ENCODE peak calls at places on chromosomes 13 and 19, in eight cellular contexts. V is pancreas, P is HFF-Myc, I is GM23338, B is IMR-90, O is cardiac fibroblast, G is mammary epithelial cell, H is GM12865. Y is an unnamed sample.

GRCh38 chr13:107216046-107216715 is 648.2 kb upstream of the ARGLU1 start:
- DNase-seq in O (no peak), B (no peak), V (no peak), I (peak), P (no peak), G (peak), H (no peak), Y (no peak)

GRCh38 chr13:25037057-25037813 is 58.7 kb upstream of the PABPC3 start:
- DNase-seq in O (peak), I (peak), G (peak), H (peak), B (peak), V (no peak), P (peak), Y (peak)

GRCh38 chr19:50877338-50877737 is 4.1 kb downstream of the KLK2 start:
- DNase-seq in G (no peak), P (no peak), V (no peak), H (no peak), I (peak), B (no peak), O (no peak), Y (no peak)

GRCh38 chr13:44307255-44307654 is 66.4 kb upstream of the SERP2 start:
- DNase-seq in P (no peak), V (no peak), H (no peak), B (peak), G (no peak), I (no peak), O (no peak), Y (no peak)

GRCh38 chr13:96252903-96253302 is 163.0 kb downstream of the HS6ST3 start:
- DNase-seq in P (no peak), V (no peak), O (no peak), I (no peak), G (no peak), H (no peak), B (no peak), Y (no peak)

GRCh38 chr13:114063545-114064515 is 68.6 kb downstream of the RASA3 start:
- DNase-seq in P (peak), V (no peak), I (no peak), G (peak), B (peak), H (peak), O (peak), Y (no peak)

GRCh38 chr13:80556291-80556690 is 215.4 kb upstream of the SPRY2 start:
- DNase-seq in O (no peak), I (no peak), B (no peak), V (no peak), P (no peak), G (no peak), H (no peak), Y (no peak)

GRCh38 chr19:6354098-6354674 is 7.1 kb upstream of the CLPP start:
- DNase-seq in O (peak), I (peak), H (no peak), B (no peak), P (no peak), V (no peak), G (no peak), Y (no peak)

GRCh38 chr19:12052571-12053169 is at the start of gene ZNF878:
- DNase-seq in P (peak), I (peak), O (peak), B (peak), H (peak), V (peak), G (peak), Y (peak)

GRCh38 chr19:51702103-51702753 is 9.1 kb downstream of the SPACA6 start:
- DNase-seq in O (peak), B (peak), G (peak), V (peak), H (peak), I (peak), P (no peak), Y (peak)

GRCh38 chr13:50646070-50646469 is 197.4 kb downstream of the DLEU7 start:
- DNase-seq in O (no peak), I (no peak), H (no peak), G (no peak), P (no peak), B (no peak), V (no peak), Y (no peak)

GRCh38 chr19:18483119-18483518 is 38.8 kb downstream of the ELL start:
- DNase-seq in V (no peak), H (no peak), P (no peak), O (no peak), B (no peak), I (no peak), G (no peak), Y (no peak)

GRCh38 chr13:112981361-112981905 is 12.4 kb downstream of the MCF2L start:
- DNase-seq in V (no peak), H (no peak), O (no peak), I (no peak), P (no peak), G (no peak), B (no peak), Y (no peak)

DNA sequence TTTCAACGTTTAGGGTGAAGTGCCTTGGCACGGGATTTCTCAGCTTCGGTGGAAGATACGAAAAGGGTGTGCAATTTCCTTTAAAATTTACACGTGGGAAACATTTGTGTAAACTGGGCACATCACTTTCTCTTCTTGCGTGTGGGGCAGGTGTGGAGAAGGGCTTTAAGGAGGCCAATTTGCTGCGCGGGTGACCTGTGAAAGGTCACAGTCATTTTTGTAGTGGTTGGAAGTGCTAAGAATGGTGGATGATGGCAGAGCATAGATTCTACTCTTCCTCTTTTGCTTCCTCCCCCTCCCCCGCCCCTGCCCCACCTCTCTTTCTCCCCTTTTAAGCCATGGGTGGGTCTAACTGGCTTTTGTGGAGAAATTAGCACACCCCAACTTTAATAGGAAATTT is 7.2 kb downstream of the SLITRK5 start:
- DNase-seq in B (no peak), G (no peak), V (no peak), H (no peak), I (no peak), O (no peak), P (no peak), Y (no peak)
- H3K4me3 ChIP-seq in B (no peak), G (no peak), V (peak), H (no peak), I (peak), O (no peak), P (no peak), Y (peak)

DNA sequence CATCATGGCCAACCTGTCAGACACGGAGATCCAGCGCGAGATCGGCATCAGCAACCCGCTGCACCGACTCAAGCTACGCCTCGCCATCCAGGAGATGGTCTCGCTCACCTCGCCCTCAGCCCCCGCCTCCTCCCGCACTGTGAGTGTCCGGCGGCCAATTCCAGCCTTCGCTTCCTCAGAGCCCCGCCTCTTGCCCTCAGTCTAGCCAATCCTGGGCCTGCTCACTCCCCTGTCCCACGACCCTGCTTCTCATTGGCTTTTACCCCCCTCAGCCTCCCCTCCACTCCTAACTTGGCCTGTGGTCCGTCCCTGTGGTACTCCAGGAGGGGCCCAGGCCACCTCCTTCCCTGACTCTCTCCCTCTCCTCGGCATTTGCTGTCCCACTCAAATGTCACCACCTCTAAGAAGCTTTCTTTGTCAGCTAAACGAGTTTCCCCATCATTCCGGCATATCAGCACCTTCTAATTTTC is 12.3 kb downstream of the HRC start:
- DNase-seq in G (peak), I (peak), H (peak), B (peak), V (peak), P (no peak), O (peak), Y (peak)
- H3K4me3 ChIP-seq in G (peak), I (peak), H (no peak), B (peak), V (peak), P (peak), O (peak), Y (peak)

DNA sequence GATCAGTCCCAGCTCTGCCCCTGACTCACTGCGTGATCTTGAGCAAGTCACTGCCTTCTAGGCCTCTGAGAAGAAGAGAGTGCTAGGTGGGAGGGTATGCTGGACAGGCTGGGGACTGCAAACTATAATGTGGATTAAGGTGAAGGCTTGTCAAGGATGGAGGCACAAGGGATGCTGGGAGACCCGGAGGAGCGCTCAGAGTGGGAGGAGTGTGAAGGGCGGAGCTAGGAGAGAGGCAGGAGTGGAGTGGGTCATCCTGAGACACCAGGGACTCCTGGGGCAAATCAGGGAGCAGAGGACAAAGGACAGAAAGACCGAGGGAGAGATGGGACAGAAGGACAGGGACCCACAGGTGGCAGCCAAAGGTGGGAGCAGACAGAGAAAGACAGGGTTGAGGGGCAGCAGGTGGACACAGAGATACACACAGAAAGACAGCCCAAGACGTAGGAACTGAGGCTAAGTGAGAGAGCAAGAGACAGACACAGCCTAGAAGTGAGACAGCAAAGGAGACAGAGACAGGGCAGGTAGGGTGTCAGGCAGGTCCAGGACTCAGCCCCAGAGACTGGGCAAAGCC is 2.6 kb downstream of the GRIK5 start:
- DNase-seq in B (no peak), P (no peak), H (no peak), O (no peak), I (no peak), V (no peak), G (no peak), Y (no peak)
- H3K4me3 ChIP-seq in B (no peak), P (no peak), H (no peak), O (no peak), I (peak), V (no peak), G (no peak), Y (no peak)

GRCh38 chr13:94088742-94089141 is 390.7 kb downstream of the DCT start:
- DNase-seq in H (no peak), I (no peak), B (no peak), P (no peak), V (no peak), O (no peak), G (no peak), Y (no peak)

GRCh38 chr13:94093652-94094310 is 385.7 kb downstream of the DCT start:
- DNase-seq in B (peak), P (peak), V (no peak), I (no peak), G (no peak), O (no peak), H (no peak), Y (no peak)

DNA sequence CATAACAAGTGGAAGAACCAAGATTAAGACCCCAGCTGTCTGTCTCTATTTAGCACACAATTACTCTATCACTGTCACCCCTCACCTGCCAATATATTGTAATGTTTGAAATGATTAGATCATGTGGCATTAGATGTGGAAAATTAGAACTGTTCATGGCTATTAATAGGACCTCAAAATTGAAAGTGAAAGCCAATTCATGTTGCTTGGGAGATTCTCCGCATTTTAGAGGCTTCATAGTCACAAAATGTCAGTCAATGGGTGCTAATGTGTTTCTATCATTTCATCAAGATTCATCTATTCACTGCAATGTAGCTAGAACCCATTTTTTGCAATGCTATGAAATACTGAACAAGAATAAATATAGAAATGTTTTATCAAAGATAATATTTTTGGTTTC is 388.7 kb downstream of the DCT start:
- DNase-seq in P (no peak), G (no peak), I (no peak), B (peak), H (no peak), O (no peak), V (no peak), Y (no peak)
- H3K4me3 ChIP-seq in P (no peak), G (no peak), I (no peak), B (peak), H (no peak), O (no peak), V (no peak), Y (no peak)

DNA sequence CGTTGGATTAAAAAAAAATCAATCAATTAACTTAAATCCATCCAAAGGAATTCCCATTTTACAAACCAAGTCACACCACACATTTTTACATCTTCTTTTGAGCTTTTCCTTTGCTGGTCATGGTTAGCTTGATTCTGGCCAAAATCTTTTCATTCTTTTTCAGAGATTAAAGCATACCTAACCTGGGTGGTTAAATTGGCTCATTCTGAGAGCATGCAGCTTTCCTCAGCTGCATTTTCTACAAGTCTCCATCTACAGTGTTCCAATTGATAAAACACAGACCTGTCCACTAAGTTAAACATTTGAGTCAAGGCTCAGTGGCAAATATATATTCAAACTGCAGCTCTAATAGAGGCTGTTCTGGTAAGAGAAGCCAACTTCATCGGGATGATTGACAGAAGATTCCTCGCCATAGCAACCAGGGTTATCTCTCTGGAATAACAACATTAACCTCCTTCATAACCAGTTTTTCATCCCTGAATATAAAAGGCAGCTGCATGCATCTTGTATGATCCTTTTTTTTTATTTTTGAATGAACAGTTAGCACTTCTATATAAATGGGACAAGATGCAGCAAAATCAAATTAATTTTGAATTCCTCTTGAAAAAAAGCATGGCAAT is 106.2 kb downstream of the DNAJC15 start:
- DNase-seq in H (no peak), P (no peak), I (no peak), V (no peak), B (no peak), G (no peak), O (no peak), Y (no peak)
- H3K4me3 ChIP-seq in H (no peak), P (no peak), I (no peak), V (no peak), B (no peak), G (no peak), O (no peak), Y (no peak)

GRCh38 chr19:34484328-34484727 is 2.8 kb downstream of the WTIP start:
- DNase-seq in O (no peak), V (peak), B (no peak), G (no peak), H (no peak), I (peak), P (no peak), Y (no peak)
- H3K4me3 ChIP-seq in O (no peak), V (no peak), B (no peak), G (no peak), H (no peak), I (no peak), P (no peak), Y (no peak)

GRCh38 chr19:40272261-40272660 is 12.9 kb downstream of the AKT2 start:
- DNase-seq in B (no peak), V (no peak), P (no peak), G (no peak), H (no peak), O (no peak), I (no peak), Y (no peak)

GRCh38 chr19:40271706-40272105 is 13.4 kb downstream of the AKT2 start:
- DNase-seq in G (no peak), P (no peak), I (no peak), B (no peak), V (no peak), H (no peak), O (no peak), Y (no peak)

GRCh38 chr19:40277356-40277755 is 7.8 kb downstream of the AKT2 start:
- DNase-seq in I (no peak), G (no peak), V (no peak), B (no peak), H (no peak), P (no peak), O (no peak), Y (no peak)

GRCh38 chr19:40273469-40274360 is 11.4 kb downstream of the AKT2 start:
- DNase-seq in V (no peak), H (no peak), P (no peak), O (no peak), B (no peak), G (no peak), I (no peak), Y (no peak)

GRCh38 chr19:40274585-40275544 is 10.3 kb downstream of the AKT2 start:
- DNase-seq in I (no peak), P (no peak), G (no peak), V (no peak), O (no peak), B (no peak), H (peak), Y (no peak)
- H3K4me3 ChIP-seq in I (no peak), P (no peak), G (no peak), V (no peak), O (no peak), B (no peak), H (peak), Y (no peak)

GRCh38 chr13:102536695-102537485 is 59.9 kb upstream of the TPP2 start:
- DNase-seq in P (no peak), G (no peak), V (no peak), B (no peak), I (no peak), H (no peak), O (no peak), Y (no peak)
- H3K4me3 ChIP-seq in P (no peak), G (no peak), V (no peak), B (no peak), I (no peak), H (no peak), O (no peak), Y (no peak)